ENCODE peak calls at places on chromosomes 5 and 9, in seven cellular contexts. P is spleen; I is NCI-H2081; Z is activated T-helper 1 cell treated with anti-CD3 and anti-CD28 coated beads, Interleukin-12 subunit alpha, Interleukin-12 subunit beta, Interleukin-2, Interleukin-4 antibody, amounts not matched to agents 30 ng/mL and 10 ng/mL and 1 ng/mL, durations not matched to agents 14 hours and 24 hours and 36 hours; N is stimulated activated CD4-positive, alpha-beta T cell treated with anti-CD3 and anti-CD28 coated beads, Interleukin-4, amount 100 ng/mL, for 24 hours; M is HCEC 1CT; G is neural crest cell. S is an unnamed sample.

GRCh38 chr9:123167474-123167873 is 100.9 kb downstream of the STRBP start:
- DNase-seq in P (no peak), I (no peak), Z (no peak), N (no peak), M (no peak), G (no peak), S (no peak)

GRCh38 chr5:6517494-6517893 is 68.8 kb downstream of the UBE2QL1 start:
- DNase-seq in P (no peak), I (no peak), Z (no peak), N (no peak), M (no peak), G (no peak), S (no peak)

GRCh38 chr5:137565450-137565849 is 66.3 kb upstream of the SPOCK1 start:
- DNase-seq in P (no peak), I (no peak), Z (no peak), N (no peak), M (no peak), G (no peak), S (no peak)

GRCh38 chr9:132910376-132910775 is 31.7 kb downstream of the SPACA9 start:
- DNase-seq in P (no peak), I (no peak), Z (no peak), N (no peak), M (no peak), G (no peak), S (no peak)

GRCh38 chr9:109381011-109381729 is 60.3 kb upstream of the EPB41L4B start:
- DNase-seq in P (no peak), I (no peak), Z (no peak), N (no peak), M (no peak), G (no peak), S (no peak)

GRCh38 chr9:81053298-81054025 is 635.9 kb downstream of the TLE1 start:
- DNase-seq in P (no peak), I (no peak), Z (no peak), N (no peak), M (no peak), G (no peak), S (no peak)

GRCh38 chr5:176341325-176342198 is 20.0 kb downstream of the KIAA1191 start:
- DNase-seq in P (no peak), I (no peak), Z (no peak), N (no peak), M (no peak), G (no peak), S (no peak)

GRCh38 chr9:34611251-34611810 is 566 bp downstream of the RPP25L start:
- DNase-seq in P (no peak), I (no peak), Z (no peak), N (no peak), M (no peak), G (no peak), S (no peak)

GRCh38 chr9:9730174-9730573 is 882.6 kb downstream of the PTPRD start:
- DNase-seq in P (no peak), I (no peak), Z (no peak), N (no peak), M (no peak), G (no peak), S (no peak)

GRCh38 chr5:5418764-5419163 is 3.7 kb upstream of the ICE1 start:
- DNase-seq in P (no peak), I (no peak), Z (no peak), N (no peak), M (no peak), G (no peak), S (peak)

GRCh38 chr9:124743686-124744348 is 27.3 kb downstream of the NR6A1 start:
- DNase-seq in P (no peak), I (no peak), Z (no peak), N (no peak), M (peak), G (no peak), S (no peak)

GRCh38 chr9:135611142-135611874 is 28.0 kb downstream of the GLT6D1 start:
- DNase-seq in P (no peak), I (no peak), Z (no peak), N (no peak), M (no peak), G (no peak), S (no peak)

GRCh38 chr9:100442072-100442471 is 15.1 kb downstream of the MSANTD3 start:
- DNase-seq in P (no peak), I (no peak), Z (no peak), N (no peak), M (no peak), G (no peak), S (no peak)

GRCh38 chr5:83662558-83662957 is 58.1 kb downstream of the HAPLN1 start:
- DNase-seq in P (no peak), I (no peak), Z (no peak), N (no peak), M (no peak), G (no peak), S (no peak)

GRCh38 chr9:117707561-117707960 is 3.4 kb downstream of the TLR4 start:
- DNase-seq in P (no peak), I (no peak), Z (no peak), N (no peak), M (no peak), G (no peak), S (no peak)

GRCh38 chr9:134867917-134868750 is 12.5 kb upstream of the FCN2 start:
- DNase-seq in P (peak), I (no peak), Z (no peak), N (no peak), M (no peak), G (no peak), S (no peak)

GRCh38 chr5:139862313-139862712 is 66.7 kb downstream of the PSD2 start:
- DNase-seq in P (no peak), I (no peak), Z (no peak), N (no peak), M (no peak), G (no peak), S (no peak)

GRCh38 chr9:79663878-79664277 is 92.1 kb downstream of the TLE4 start:
- DNase-seq in P (no peak), I (no peak), Z (no peak), N (no peak), M (no peak), G (no peak), S (no peak)

GRCh38 chr5:57825026-57825683 is 342.5 kb upstream of the ACTBL2 start:
- DNase-seq in P (no peak), I (no peak), Z (no peak), N (no peak), M (peak), G (no peak), S (no peak)

GRCh38 chr9:114938687-114939575 is 8.5 kb upstream of the TNFSF8 start:
- DNase-seq in P (no peak), I (no peak), Z (no peak), N (no peak), M (no peak), G (no peak), S (no peak)

GRCh38 chr5:150302301-150303069 is at the start of gene ARSI:
- DNase-seq in P (peak), I (no peak), Z (no peak), N (no peak), M (peak), G (no peak), S (no peak)